ENCODE peak calls at places on chromosomes 3 and 15, in ten cellular contexts. One of them, this sample, is unnamed.

GRCh38 chr15:56286213-56286612 is 42.5 kb upstream of the RFX7 start:
- DNase-seq in omental fat pad: no peak
- DNase-seq in hepatocyte: no peak
- DNase-seq in progenitor cell of endocrine pancreas: no peak
- DNase-seq in foreskin keratinocyte: no peak
- DNase-seq in astrocyte: no peak
- DNase-seq in psoas muscle: no peak
- DNase-seq in B cell: no peak
- DNase-seq in upper lobe of right lung: no peak
- DNase-seq in fibroblast of the aortic adventitia: no peak
- DNase-seq in this sample: no peak

GRCh38 chr3:184016820-184017671 is 638 bp downstream of the ABCC5 start:
- DNase-seq in omental fat pad: no peak
- DNase-seq in hepatocyte: peak
- DNase-seq in progenitor cell of endocrine pancreas: peak
- DNase-seq in foreskin keratinocyte: peak
- DNase-seq in astrocyte: no peak
- DNase-seq in psoas muscle: peak
- DNase-seq in B cell: peak
- DNase-seq in upper lobe of right lung: peak
- DNase-seq in fibroblast of the aortic adventitia: peak
- DNase-seq in this sample: peak

GRCh38 chr3:195160257-195160898 is 110.6 kb downstream of the XXYLT1 start:
- DNase-seq in omental fat pad: no peak
- DNase-seq in hepatocyte: peak
- DNase-seq in progenitor cell of endocrine pancreas: no peak
- DNase-seq in foreskin keratinocyte: no peak
- DNase-seq in astrocyte: no peak
- DNase-seq in psoas muscle: no peak
- DNase-seq in B cell: no peak
- DNase-seq in upper lobe of right lung: no peak
- DNase-seq in fibroblast of the aortic adventitia: peak
- DNase-seq in this sample: no peak

GRCh38 chr3:170961616-170962400 is 53.4 kb upstream of the EIF5A2 start:
- DNase-seq in omental fat pad: no peak
- DNase-seq in hepatocyte: peak
- DNase-seq in progenitor cell of endocrine pancreas: no peak
- DNase-seq in foreskin keratinocyte: peak
- DNase-seq in astrocyte: peak
- DNase-seq in psoas muscle: no peak
- DNase-seq in B cell: no peak
- DNase-seq in upper lobe of right lung: no peak
- DNase-seq in fibroblast of the aortic adventitia: peak
- DNase-seq in this sample: no peak

GRCh38 chr3:19146685-19147650 is 1.3 kb upstream of the KCNH8 start:
- DNase-seq in omental fat pad: peak
- DNase-seq in hepatocyte: peak
- DNase-seq in progenitor cell of endocrine pancreas: peak
- DNase-seq in foreskin keratinocyte: no peak
- DNase-seq in astrocyte: peak
- DNase-seq in psoas muscle: peak
- DNase-seq in B cell: peak
- DNase-seq in upper lobe of right lung: peak
- DNase-seq in fibroblast of the aortic adventitia: peak
- DNase-seq in this sample: peak

GRCh38 chr15:83734487-83734886 is 80.6 kb downstream of the ADAMTSL3 start:
- DNase-seq in omental fat pad: no peak
- DNase-seq in hepatocyte: no peak
- DNase-seq in progenitor cell of endocrine pancreas: no peak
- DNase-seq in foreskin keratinocyte: peak
- DNase-seq in astrocyte: no peak
- DNase-seq in psoas muscle: no peak
- DNase-seq in B cell: no peak
- DNase-seq in upper lobe of right lung: no peak
- DNase-seq in fibroblast of the aortic adventitia: no peak
- DNase-seq in this sample: peak

GRCh38 chr3:77825045-77825827 is 785.3 kb downstream of the ROBO2 start:
- DNase-seq in omental fat pad: no peak
- DNase-seq in hepatocyte: peak
- DNase-seq in progenitor cell of endocrine pancreas: no peak
- DNase-seq in foreskin keratinocyte: peak
- DNase-seq in astrocyte: peak
- DNase-seq in psoas muscle: no peak
- DNase-seq in B cell: no peak
- DNase-seq in upper lobe of right lung: peak
- DNase-seq in fibroblast of the aortic adventitia: no peak
- DNase-seq in this sample: no peak

GRCh38 chr3:161231861-161232260 is 10.8 kb downstream of the NMD3 start:
- DNase-seq in omental fat pad: no peak
- DNase-seq in hepatocyte: no peak
- DNase-seq in progenitor cell of endocrine pancreas: no peak
- DNase-seq in foreskin keratinocyte: peak
- DNase-seq in astrocyte: no peak
- DNase-seq in psoas muscle: no peak
- DNase-seq in B cell: no peak
- DNase-seq in upper lobe of right lung: no peak
- DNase-seq in fibroblast of the aortic adventitia: no peak
- DNase-seq in this sample: no peak

GRCh38 chr15:33045066-33045810 is 149.3 kb downstream of the FMN1 start:
- DNase-seq in omental fat pad: no peak
- DNase-seq in hepatocyte: no peak
- DNase-seq in progenitor cell of endocrine pancreas: no peak
- DNase-seq in foreskin keratinocyte: no peak
- DNase-seq in astrocyte: no peak
- DNase-seq in psoas muscle: no peak
- DNase-seq in B cell: no peak
- DNase-seq in upper lobe of right lung: peak
- DNase-seq in fibroblast of the aortic adventitia: peak
- DNase-seq in this sample: no peak

GRCh38 chr3:115790759-115791158 is 167.4 kb downstream of the GAP43 start:
- DNase-seq in omental fat pad: no peak
- DNase-seq in hepatocyte: peak
- DNase-seq in progenitor cell of endocrine pancreas: no peak
- DNase-seq in foreskin keratinocyte: peak
- DNase-seq in astrocyte: peak
- DNase-seq in psoas muscle: no peak
- DNase-seq in B cell: no peak
- DNase-seq in upper lobe of right lung: no peak
- DNase-seq in fibroblast of the aortic adventitia: peak
- DNase-seq in this sample: no peak

GRCh38 chr3:161295325-161295724 is 74.2 kb downstream of the NMD3 start:
- DNase-seq in omental fat pad: no peak
- DNase-seq in hepatocyte: no peak
- DNase-seq in progenitor cell of endocrine pancreas: no peak
- DNase-seq in foreskin keratinocyte: no peak
- DNase-seq in astrocyte: peak
- DNase-seq in psoas muscle: no peak
- DNase-seq in B cell: no peak
- DNase-seq in upper lobe of right lung: no peak
- DNase-seq in fibroblast of the aortic adventitia: no peak
- DNase-seq in this sample: no peak

GRCh38 chr3:52805270-52806039 is 10.9 kb downstream of the ITIH3 start:
- DNase-seq in omental fat pad: no peak
- DNase-seq in hepatocyte: no peak
- DNase-seq in progenitor cell of endocrine pancreas: no peak
- DNase-seq in foreskin keratinocyte: no peak
- DNase-seq in astrocyte: no peak
- DNase-seq in psoas muscle: no peak
- DNase-seq in B cell: no peak
- DNase-seq in upper lobe of right lung: no peak
- DNase-seq in fibroblast of the aortic adventitia: no peak
- DNase-seq in this sample: no peak

GRCh38 chr3:196804775-196805174 is 62.9 kb upstream of the SENP5 start:
- DNase-seq in omental fat pad: no peak
- DNase-seq in hepatocyte: no peak
- DNase-seq in progenitor cell of endocrine pancreas: no peak
- DNase-seq in foreskin keratinocyte: no peak
- DNase-seq in astrocyte: no peak
- DNase-seq in psoas muscle: no peak
- DNase-seq in B cell: no peak
- DNase-seq in upper lobe of right lung: no peak
- DNase-seq in fibroblast of the aortic adventitia: no peak
- DNase-seq in this sample: no peak

GRCh38 chr3:129224984-129225393 is 24.4 kb upstream of the COPG1 start:
- DNase-seq in omental fat pad: no peak
- DNase-seq in hepatocyte: peak
- DNase-seq in progenitor cell of endocrine pancreas: no peak
- DNase-seq in foreskin keratinocyte: no peak
- DNase-seq in astrocyte: peak
- DNase-seq in psoas muscle: peak
- DNase-seq in B cell: peak
- DNase-seq in upper lobe of right lung: peak
- DNase-seq in fibroblast of the aortic adventitia: peak
- DNase-seq in this sample: no peak

DNA sequence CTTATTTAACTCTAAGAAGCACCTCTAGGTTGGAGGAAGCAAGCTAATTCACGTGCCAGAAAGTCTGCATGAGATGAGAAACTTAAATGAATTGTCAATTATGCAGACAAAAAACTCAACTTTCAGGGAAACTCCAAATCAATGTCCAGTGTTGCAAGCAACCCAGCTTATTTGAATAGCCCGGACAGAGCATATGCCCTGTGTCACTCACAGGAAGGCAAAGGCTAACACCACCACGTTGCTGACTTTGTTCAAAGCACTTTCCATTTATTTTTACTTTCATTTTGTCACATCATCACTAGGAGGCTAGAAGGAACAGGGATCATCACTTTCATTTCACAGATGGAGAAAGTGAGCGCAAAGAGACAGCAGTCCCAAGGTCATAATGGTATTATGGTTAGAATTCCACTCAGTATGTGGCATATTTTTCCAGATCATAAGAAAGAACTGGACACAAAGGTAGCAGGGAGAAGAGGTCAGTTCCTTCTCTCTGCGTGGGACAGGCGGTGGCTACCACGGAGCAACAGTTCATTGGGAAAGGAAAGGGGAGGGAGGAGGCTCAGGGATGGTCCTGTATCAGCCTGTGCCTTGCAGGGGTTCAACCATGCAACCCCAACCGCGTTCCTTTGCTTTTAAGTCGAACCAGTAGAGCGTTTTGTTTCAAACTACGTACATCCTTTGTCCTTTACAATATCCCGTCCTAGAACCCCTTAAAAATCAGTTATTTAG is 1.2 kb downstream of the HEG1 start:
- DNase-seq in omental fat pad: no peak
- DNase-seq in hepatocyte: peak
- DNase-seq in progenitor cell of endocrine pancreas: no peak
- DNase-seq in foreskin keratinocyte: no peak
- DNase-seq in astrocyte: peak
- DNase-seq in psoas muscle: no peak
- DNase-seq in B cell: no peak
- DNase-seq in upper lobe of right lung: no peak
- DNase-seq in fibroblast of the aortic adventitia: peak
- DNase-seq in this sample: peak
- TF ChIP-seq CTCF in omental fat pad: no peak
- TF ChIP-seq CTCF in hepatocyte: no peak
- TF ChIP-seq CTCF in progenitor cell of endocrine pancreas: no peak
- TF ChIP-seq CTCF in foreskin keratinocyte: no peak
- TF ChIP-seq CTCF in astrocyte: no peak
- TF ChIP-seq CTCF in psoas muscle: peak
- TF ChIP-seq CTCF in B cell: no peak
- TF ChIP-seq CTCF in upper lobe of right lung: peak
- TF ChIP-seq CTCF in fibroblast of the aortic adventitia: peak
- TF ChIP-seq CTCF in this sample: no peak

GRCh38 chr15:80942746-80943565 is 46.7 kb downstream of the MESD start:
- DNase-seq in omental fat pad: no peak
- DNase-seq in hepatocyte: no peak
- DNase-seq in progenitor cell of endocrine pancreas: no peak
- DNase-seq in foreskin keratinocyte: no peak
- DNase-seq in astrocyte: peak
- DNase-seq in psoas muscle: peak
- DNase-seq in B cell: no peak
- DNase-seq in upper lobe of right lung: no peak
- DNase-seq in fibroblast of the aortic adventitia: no peak
- DNase-seq in this sample: no peak
- TF ChIP-seq CTCF in omental fat pad: no peak
- TF ChIP-seq CTCF in hepatocyte: no peak
- TF ChIP-seq CTCF in progenitor cell of endocrine pancreas: no peak
- TF ChIP-seq CTCF in foreskin keratinocyte: no peak
- TF ChIP-seq CTCF in astrocyte: no peak
- TF ChIP-seq CTCF in psoas muscle: no peak
- TF ChIP-seq CTCF in B cell: no peak
- TF ChIP-seq CTCF in upper lobe of right lung: no peak
- TF ChIP-seq CTCF in fibroblast of the aortic adventitia: no peak
- TF ChIP-seq CTCF in this sample: no peak

GRCh38 chr3:99764377-99764776 is 53.3 kb upstream of the CMSS1 start:
- DNase-seq in omental fat pad: no peak
- DNase-seq in hepatocyte: no peak
- DNase-seq in progenitor cell of endocrine pancreas: no peak
- DNase-seq in foreskin keratinocyte: no peak
- DNase-seq in astrocyte: peak
- DNase-seq in psoas muscle: no peak
- DNase-seq in B cell: no peak
- DNase-seq in upper lobe of right lung: no peak
- DNase-seq in fibroblast of the aortic adventitia: no peak
- DNase-seq in this sample: no peak
- TF ChIP-seq CTCF in omental fat pad: no peak
- TF ChIP-seq CTCF in hepatocyte: no peak
- TF ChIP-seq CTCF in progenitor cell of endocrine pancreas: no peak
- TF ChIP-seq CTCF in foreskin keratinocyte: no peak
- TF ChIP-seq CTCF in astrocyte: no peak
- TF ChIP-seq CTCF in psoas muscle: no peak
- TF ChIP-seq CTCF in B cell: no peak
- TF ChIP-seq CTCF in upper lobe of right lung: no peak
- TF ChIP-seq CTCF in fibroblast of the aortic adventitia: no peak
- TF ChIP-seq CTCF in this sample: no peak

GRCh38 chr3:64687381-64687780 is 419 bp downstream of the ADAMTS9 start:
- DNase-seq in omental fat pad: no peak
- DNase-seq in hepatocyte: no peak
- DNase-seq in progenitor cell of endocrine pancreas: no peak
- DNase-seq in foreskin keratinocyte: no peak
- DNase-seq in astrocyte: no peak
- DNase-seq in psoas muscle: no peak
- DNase-seq in B cell: no peak
- DNase-seq in upper lobe of right lung: no peak
- DNase-seq in fibroblast of the aortic adventitia: no peak
- DNase-seq in this sample: no peak

GRCh38 chr3:64686446-64686908 is 1.3 kb downstream of the ADAMTS9 start:
- DNase-seq in omental fat pad: no peak
- DNase-seq in hepatocyte: peak
- DNase-seq in progenitor cell of endocrine pancreas: peak
- DNase-seq in foreskin keratinocyte: peak
- DNase-seq in astrocyte: peak
- DNase-seq in psoas muscle: peak
- DNase-seq in B cell: no peak
- DNase-seq in upper lobe of right lung: peak
- DNase-seq in fibroblast of the aortic adventitia: no peak
- DNase-seq in this sample: peak

GRCh38 chr3:64685800-64686445 is 1.9 kb downstream of the ADAMTS9 start:
- DNase-seq in omental fat pad: peak
- DNase-seq in hepatocyte: peak
- DNase-seq in progenitor cell of endocrine pancreas: peak
- DNase-seq in foreskin keratinocyte: peak
- DNase-seq in astrocyte: peak
- DNase-seq in psoas muscle: peak
- DNase-seq in B cell: no peak
- DNase-seq in upper lobe of right lung: peak
- DNase-seq in fibroblast of the aortic adventitia: peak
- DNase-seq in this sample: peak

GRCh38 chr3:64685331-64685799 is 2.4 kb downstream of the ADAMTS9 start:
- DNase-seq in omental fat pad: no peak
- DNase-seq in hepatocyte: peak
- DNase-seq in progenitor cell of endocrine pancreas: no peak
- DNase-seq in foreskin keratinocyte: no peak
- DNase-seq in astrocyte: peak
- DNase-seq in psoas muscle: peak
- DNase-seq in B cell: no peak
- DNase-seq in upper lobe of right lung: no peak
- DNase-seq in fibroblast of the aortic adventitia: peak
- DNase-seq in this sample: no peak

GRCh38 chr3:64687781-64688515 is at the start of gene ADAMTS9:
- DNase-seq in omental fat pad: no peak
- DNase-seq in hepatocyte: peak
- DNase-seq in progenitor cell of endocrine pancreas: peak
- DNase-seq in foreskin keratinocyte: peak
- DNase-seq in astrocyte: peak
- DNase-seq in psoas muscle: peak
- DNase-seq in B cell: no peak
- DNase-seq in upper lobe of right lung: peak
- DNase-seq in fibroblast of the aortic adventitia: peak
- DNase-seq in this sample: peak
- TF ChIP-seq CTCF in omental fat pad: no peak
- TF ChIP-seq CTCF in hepatocyte: no peak
- TF ChIP-seq CTCF in progenitor cell of endocrine pancreas: no peak
- TF ChIP-seq CTCF in foreskin keratinocyte: no peak
- TF ChIP-seq CTCF in astrocyte: no peak
- TF ChIP-seq CTCF in psoas muscle: no peak
- TF ChIP-seq CTCF in B cell: no peak
- TF ChIP-seq CTCF in upper lobe of right lung: no peak
- TF ChIP-seq CTCF in fibroblast of the aortic adventitia: no peak
- TF ChIP-seq CTCF in this sample: no peak

This sample was measured in GM13976.